ENCODE peak calls at places on chromosomes 1 and 21, in four cellular contexts. U, Z, D and K are unnamed samples.

GRCh38 chr1:84253891-84254290 is 47.6 kb upstream of the SAMD13 start:
- DNase-seq in U (peak), Z (peak), D (peak), K (peak)

GRCh38 chr21:17514124-17514481 is 1.3 kb downstream of the CXADR start:
- DNase-seq in U (no peak), Z (no peak), D (peak), K (no peak)

GRCh38 chr21:27590271-27590670 is 623.4 kb upstream of the ADAMTS5 start:
- DNase-seq in U (no peak), Z (no peak), D (peak), K (peak)

GRCh38 chr1:150543500-150544143 is 5.6 kb upstream of the ADAMTSL4 start:
- DNase-seq in U (no peak), Z (no peak), D (no peak), K (peak)

GRCh38 chr1:54372978-54373377 is 33.2 kb downstream of the SSBP3 start:
- DNase-seq in U (no peak), Z (no peak), D (no peak), K (peak)

GRCh38 chr1:56376188-56376984 is 203.0 kb downstream of the PLPP3 start:
- DNase-seq in U (no peak), Z (no peak), D (peak), K (peak)

GRCh38 chr1:167418397-167418796 is 99.9 kb downstream of the CD247 start:
- DNase-seq in U (no peak), Z (no peak), D (no peak), K (no peak)

GRCh38 chr1:244863491-244864252 is 671 bp downstream of the HNRNPU start:
- DNase-seq in U (peak), Z (peak), D (no peak), K (peak)

GRCh38 chr1:52633291-52633754 is 355 bp downstream of the SHISAL2A start:
- DNase-seq in U (peak), Z (no peak), D (no peak), K (no peak)

GRCh38 chr1:6831368-6831767 is 46.1 kb downstream of the CAMTA1 start:
- DNase-seq in U (no peak), Z (no peak), D (no peak), K (no peak)

GRCh38 chr1:16047791-16048475 is 4.4 kb downstream of the CLCNKB start:
- DNase-seq in U (no peak), Z (no peak), D (no peak), K (no peak)
- H3K4me3 ChIP-seq in U (no peak), Z (no peak), D (no peak), K (no peak)

GRCh38 chr1:23574265-23574754 is 15.0 kb upstream of the ID3 start:
- DNase-seq in U (no peak), Z (no peak), D (no peak), K (no peak)

GRCh38 chr1:23577056-23577985 is 18.0 kb upstream of the ID3 start:
- DNase-seq in U (no peak), Z (no peak), D (peak), K (peak)

GRCh38 chr1:23578311-23578996 is 19.2 kb upstream of the ID3 start:
- DNase-seq in U (no peak), Z (no peak), D (peak), K (no peak)

GRCh38 chr1:23575226-23575810 is 16.0 kb upstream of the ID3 start:
- DNase-seq in U (no peak), Z (no peak), D (peak), K (no peak)

DNA sequence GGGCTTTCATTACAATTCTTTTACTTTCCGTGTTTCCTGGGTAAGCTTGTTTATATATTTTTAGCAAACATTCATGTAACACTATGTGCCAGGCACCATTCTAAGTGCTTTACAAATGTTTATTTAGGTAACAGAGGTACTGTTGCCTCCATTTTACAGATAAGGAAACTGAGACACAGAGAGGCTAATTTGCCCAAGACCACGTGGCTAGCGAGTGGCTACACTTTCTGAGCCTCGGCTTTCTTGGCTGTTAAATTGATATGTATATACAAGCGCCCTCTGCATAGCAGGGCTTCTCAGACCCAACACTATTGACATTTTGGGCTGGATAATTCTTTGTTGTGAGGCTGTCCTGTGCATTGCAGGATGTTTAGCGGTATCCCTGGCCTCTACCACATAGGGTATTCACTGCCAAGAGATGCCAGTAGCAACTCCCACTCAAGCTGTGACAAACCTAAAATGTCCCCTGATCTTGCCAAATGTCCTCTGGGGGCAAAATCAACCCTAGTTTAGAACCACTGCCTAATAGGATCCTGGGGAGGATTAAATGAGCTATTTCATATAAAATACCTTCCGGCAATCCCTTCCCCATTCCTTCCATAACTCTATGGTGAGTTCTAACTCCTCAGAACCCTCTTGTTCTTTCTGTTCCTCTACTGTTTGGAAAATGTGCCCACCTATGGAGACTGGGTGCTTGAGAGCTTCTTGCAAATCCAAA is 17.2 kb upstream of the ID3 start:
- DNase-seq in U (no peak), Z (no peak), D (peak), K (no peak)
- H3K4me3 ChIP-seq in U (no peak), Z (no peak), D (peak), K (no peak)

DNA sequence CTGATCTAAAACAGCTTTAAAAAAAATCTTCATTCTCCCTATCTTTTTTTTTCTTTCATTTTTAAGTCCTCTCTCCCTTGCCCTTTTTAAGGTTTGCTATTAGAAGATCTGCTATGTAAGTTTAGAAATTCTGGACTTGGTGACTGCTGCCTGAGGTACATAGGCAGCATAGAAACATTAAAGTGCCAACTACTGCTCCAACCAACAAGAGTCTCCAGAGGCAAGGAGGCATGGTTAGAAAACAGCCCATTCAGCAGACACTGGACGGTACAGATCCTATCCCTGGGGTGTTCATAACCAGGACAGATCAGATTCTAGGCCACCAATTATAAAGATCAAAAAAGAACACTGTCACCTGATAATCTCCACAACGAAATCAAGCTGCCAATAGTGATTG is 36.6 kb downstream of the GPR3 start:
- DNase-seq in U (no peak), Z (no peak), D (no peak), K (no peak)
- H3K4me3 ChIP-seq in U (no peak), Z (no peak), D (no peak), K (no peak)

GRCh38 chr1:46517010-46517600 is 27.5 kb downstream of the DMBX1 start:
- DNase-seq in U (peak), Z (peak), D (no peak), K (no peak)

GRCh38 chr1:46515576-46515975 is 25.9 kb downstream of the DMBX1 start:
- DNase-seq in U (no peak), Z (no peak), D (no peak), K (no peak)

GRCh38 chr1:46516140-46516539 is 26.5 kb downstream of the DMBX1 start:
- DNase-seq in U (no peak), Z (no peak), D (no peak), K (no peak)

GRCh38 chr1:46517932-46518498 is 28.4 kb downstream of the DMBX1 start:
- DNase-seq in U (peak), Z (peak), D (no peak), K (no peak)

DNA sequence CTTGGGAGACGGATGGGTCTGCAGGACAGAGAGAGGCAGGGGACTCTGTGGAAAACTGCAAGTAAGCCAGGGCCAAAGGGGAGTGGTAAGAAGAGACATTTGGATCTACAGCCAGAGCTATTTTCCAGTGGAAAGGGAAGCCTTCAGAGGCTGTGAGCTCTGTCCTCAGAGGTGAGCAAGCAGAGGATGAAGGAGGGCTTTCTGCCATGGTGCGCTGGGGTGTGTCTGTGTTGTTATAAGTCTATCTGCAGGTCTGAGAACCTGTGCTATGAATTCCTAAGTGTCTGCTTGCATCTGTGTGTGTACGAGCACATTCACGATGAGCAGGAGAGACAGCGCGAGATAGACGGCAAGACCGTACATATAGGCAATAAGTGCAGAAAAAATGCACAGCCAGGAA is 26.9 kb downstream of the DMBX1 start:
- DNase-seq in U (no peak), Z (no peak), D (no peak), K (no peak)
- H3K4me3 ChIP-seq in U (no peak), Z (no peak), D (no peak), K (no peak)

DNA sequence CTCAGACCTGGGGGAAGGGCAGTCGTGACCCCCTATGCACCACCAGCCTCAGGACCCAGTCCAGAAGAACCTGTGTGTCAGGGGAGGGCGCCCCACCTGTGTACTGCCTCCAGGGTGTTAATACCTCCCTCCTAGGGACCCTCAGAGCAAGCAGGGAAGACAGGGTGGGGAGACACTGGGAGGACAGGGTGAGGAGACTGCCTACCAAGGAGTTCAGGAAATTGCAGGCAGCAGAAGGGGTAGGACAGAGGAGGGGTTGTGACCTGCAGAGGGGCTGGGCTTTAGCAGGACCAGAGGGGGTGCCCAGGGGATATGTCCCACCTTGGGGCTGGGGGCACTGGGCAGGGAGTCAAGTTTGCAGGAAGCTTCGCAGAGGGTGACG is 5.2 kb downstream of the C21orf58 start:
- DNase-seq in U (no peak), Z (no peak), D (no peak), K (no peak)
- H3K4me3 ChIP-seq in U (no peak), Z (no peak), D (no peak), K (no peak)

GRCh38 chr1:9416918-9417500 is 122.3 kb upstream of the SLC25A33 start:
- DNase-seq in U (no peak), Z (no peak), D (no peak), K (no peak)
- H3K4me3 ChIP-seq in U (no peak), Z (no peak), D (no peak), K (no peak)

DNA sequence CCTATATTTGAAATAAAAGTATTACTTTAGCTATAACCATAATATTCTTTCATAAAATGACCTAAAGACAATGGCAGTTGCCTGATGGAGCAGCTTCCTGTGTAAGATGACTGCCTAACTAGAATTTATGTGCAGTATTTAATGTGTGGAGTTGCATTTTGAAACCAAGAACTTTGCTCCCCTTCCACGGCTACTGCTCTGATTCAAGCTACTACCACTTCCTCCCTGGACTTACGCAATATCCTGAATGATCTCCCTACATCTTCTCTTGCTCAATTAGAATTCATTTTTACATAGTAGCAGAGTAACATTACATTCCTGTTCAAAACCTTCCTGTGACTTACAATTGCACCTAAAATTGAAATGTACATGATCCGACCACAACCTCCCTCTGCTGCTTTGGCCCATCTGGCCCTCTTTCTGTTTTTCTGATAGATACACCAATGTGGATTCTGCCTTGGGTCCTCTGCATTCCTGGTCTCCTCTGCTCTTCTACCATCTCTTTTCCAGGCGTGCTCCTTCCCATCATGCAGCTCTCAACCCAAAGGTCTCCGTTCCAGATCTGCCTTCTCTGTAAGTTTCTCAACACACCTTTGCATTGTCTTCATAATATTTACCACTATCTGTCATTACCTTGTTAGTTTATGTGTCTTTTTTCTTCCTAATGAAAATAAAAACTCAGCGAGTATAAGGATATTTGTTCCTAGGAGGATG is 47.4 kb upstream of the USP25 start:
- DNase-seq in U (no peak), Z (no peak), D (peak), K (no peak)
- H3K4me3 ChIP-seq in U (no peak), Z (no peak), D (no peak), K (no peak)

GRCh38 chr1:172154571-172154970 is 265.9 kb upstream of the C1orf105 start:
- DNase-seq in U (no peak), Z (no peak), D (peak), K (no peak)
- H3K4me3 ChIP-seq in U (no peak), Z (no peak), D (no peak), K (no peak)